ENCODE peak calls at places on chromosomes 13 and 19, in five cellular contexts. C is WTC11, E is HepG2, D is GM12878, B is K562. W is an unnamed sample.

GRCh38 chr13:89514534-89515312 is 1832.8 kb upstream of the MIR17HG start:
- DNase-seq in C (peak), E (peak), D (no peak), B (no peak), W (peak)

GRCh38 chr19:10076535-10076934 is 9.6 kb upstream of the SHFL start:
- DNase-seq in C (no peak), E (no peak), D (no peak), B (no peak), W (no peak)

GRCh38 chr13:27917121-27917947 is 2.5 kb upstream of the PDX1 start:
- DNase-seq in C (peak), E (no peak), D (no peak), B (no peak), W (no peak)

GRCh38 chr19:17706750-17707181 is 12.5 kb upstream of the MAP1S start:
- DNase-seq in C (peak), E (peak), D (no peak), B (peak), W (no peak)

GRCh38 chr19:6535558-6536137 is 4.8 kb downstream of the TNFSF9 start:
- DNase-seq in C (no peak), E (no peak), D (no peak), B (no peak), W (no peak)

GRCh38 chr13:98022210-98022609 is 68.7 kb downstream of the IPO5 start:
- DNase-seq in C (no peak), E (peak), D (no peak), B (no peak), W (no peak)

GRCh38 chr13:44331912-44332840 is 41.4 kb upstream of the SERP2 start:
- DNase-seq in C (no peak), E (no peak), D (no peak), B (peak), W (no peak)

GRCh38 chr13:45296259-45296658 is 44.7 kb downstream of the TPT1 start:
- DNase-seq in C (no peak), E (no peak), D (no peak), B (no peak), W (no peak)

GRCh38 chr13:111954681-111955411 is 112.1 kb upstream of the SOX1 start:
- DNase-seq in C (no peak), E (no peak), D (no peak), B (no peak), W (no peak)

GRCh38 chr13:86567119-86567518 is 767.9 kb upstream of the SLITRK6 start:
- DNase-seq in C (peak), E (peak), D (no peak), B (no peak), W (no peak)
- TF ChIP-seq ESRRA in C (no peak), E (no peak), D (no peak), B (no peak), W (no peak)

DNA sequence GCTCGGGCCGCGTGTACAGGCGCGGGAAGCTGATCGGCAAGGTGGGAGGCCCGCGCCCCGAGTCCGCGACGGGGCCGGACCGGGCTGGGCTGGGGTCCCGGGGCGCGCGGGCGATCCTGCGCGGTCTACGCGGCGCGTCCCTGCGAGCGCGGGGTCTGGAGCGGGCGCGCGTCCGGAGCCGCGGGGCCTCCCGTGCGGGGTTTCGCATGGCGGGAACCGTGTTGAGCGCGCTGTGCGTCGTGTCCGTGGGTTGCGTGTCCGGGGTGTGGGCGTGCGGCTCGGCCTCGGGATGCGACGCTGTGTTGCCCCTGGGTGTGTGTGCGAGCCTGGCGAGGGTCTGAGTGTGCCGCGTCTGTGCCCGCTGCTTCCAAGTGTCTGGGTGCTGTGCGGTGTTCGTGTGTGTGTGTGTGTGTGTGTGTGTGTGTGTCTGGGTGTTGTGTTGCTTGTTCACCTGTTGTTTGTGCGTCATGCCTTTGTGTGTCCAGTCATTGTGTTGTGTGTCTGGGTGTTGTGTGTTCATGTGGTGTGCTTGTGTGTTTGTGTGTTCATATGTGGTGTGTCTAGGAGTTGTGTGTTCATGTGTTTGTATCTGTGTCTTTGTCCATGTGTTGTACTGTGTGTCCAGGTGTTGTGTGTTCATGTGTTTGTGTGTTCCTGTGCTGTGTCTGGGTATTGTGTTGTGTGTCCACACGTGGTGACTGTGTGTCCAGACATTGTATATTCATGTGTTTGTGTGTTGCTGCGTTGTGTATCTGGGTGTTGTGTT is 512 bp downstream of the PLK5 start:
- DNase-seq in C (no peak), E (no peak), D (no peak), B (no peak), W (peak)
- TF ChIP-seq ESRRA in C (no peak), E (no peak), D (no peak), B (no peak), W (no peak)

GRCh38 chr13:87889241-87889640 is 218.1 kb downstream of the SLITRK5 start:
- DNase-seq in C (no peak), E (no peak), D (no peak), B (no peak), W (no peak)
- TF ChIP-seq ESRRA in C (no peak), E (no peak), D (no peak), B (no peak), W (no peak)

GRCh38 chr13:96229356-96229755 is 139.4 kb downstream of the HS6ST3 start:
- DNase-seq in C (no peak), E (peak), D (no peak), B (peak), W (no peak)
- TF ChIP-seq ESRRA in C (no peak), E (no peak), D (no peak), B (no peak), W (no peak)

GRCh38 chr13:63344711-63345110 is 1929.1 kb upstream of the PCDH20 start:
- DNase-seq in C (no peak), E (no peak), D (no peak), B (no peak), W (no peak)
- TF ChIP-seq ESRRA in C (no peak), E (no peak), D (no peak), B (no peak), W (no peak)

GRCh38 chr13:31045621-31046081 is 113.2 kb downstream of the TEX26 start:
- DNase-seq in C (no peak), E (peak), D (peak), B (peak), W (peak)
- TF ChIP-seq ESRRA in C (no peak), E (no peak), D (no peak), B (no peak), W (no peak)